ENCODE peak calls at places on chromosomes 12 and 14, in six cellular contexts. F, Q, W, K, X and V are unnamed samples.

GRCh38 chr14:58969951-58970751 is 218.3 kb upstream of the DAAM1 start:
- DNase-seq in F (no peak), K (peak; percentile 43), X (peak; percentile 34), Q (no peak), W (no peak), V (no peak)

GRCh38 chr12:121581681-121582439 is 1.0 kb upstream of the KDM2B start:
- DNase-seq in F (no peak), X (no peak), Q (peak; percentile 65), W (no peak), K (no peak), V (peak; percentile 21)

GRCh38 chr12:14577344-14577743 is 9.7 kb upstream of the PLBD1 start:
- DNase-seq in F (no peak), Q (no peak), W (no peak), X (no peak), K (peak; percentile 25), V (no peak)

GRCh38 chr14:29475641-29476040 is 452.0 kb downstream of the PRKD1 start:
- DNase-seq in K (no peak), Q (no peak), F (no peak), W (no peak), X (no peak), V (no peak)

GRCh38 chr12:92034858-92035401 is 110.7 kb downstream of the BTG1 start:
- DNase-seq in F (peak; percentile 6), W (peak; percentile 44), K (peak; percentile 99), Q (no peak), X (no peak), V (peak; percentile 87)

GRCh38 chr12:46222642-46223041 is 46.2 kb downstream of the SLC38A1 start:
- DNase-seq in Q (no peak), K (no peak), W (no peak), X (no peak), F (no peak), V (no peak)

GRCh38 chr14:69863083-69863482 is 16.1 kb upstream of the SMOC1 start:
- DNase-seq in W (peak; percentile 52), X (no peak), F (no peak), K (no peak), Q (no peak), V (no peak)

GRCh38 chr14:85856430-85856829 is 326.5 kb downstream of the FLRT2 start:
- DNase-seq in F (no peak), Q (no peak), W (no peak), X (no peak), K (no peak), V (no peak)

GRCh38 chr12:48925218-48925871 is at the start of gene FKBP11:
- DNase-seq in X (peak; percentile 46), K (peak; percentile 30), W (no peak), Q (no peak), F (no peak), V (peak; percentile 62)

GRCh38 chr14:106417224-106418049 is 891.1 kb downstream of the TMEM121 start:
- DNase-seq in F (peak; percentile 3), Q (peak; percentile 60), W (peak; percentile 41), X (peak; percentile 5), K (peak; percentile 72), V (no peak)

GRCh38 chr12:138898-139534 is 72.4 kb downstream of the IQSEC3 start:
- DNase-seq in K (no peak), W (no peak), X (no peak), Q (no peak), F (no peak), V (no peak)

GRCh38 chr14:35695647-35696046 is 113.4 kb downstream of the RALGAPA1 start:
- DNase-seq in W (no peak), X (no peak), Q (no peak), K (no peak), F (no peak), V (peak; percentile 40)

GRCh38 chr14:89144642-89145041 is 272.4 kb downstream of the FOXN3 start:
- DNase-seq in W (peak; percentile 9), K (no peak), F (no peak), X (no peak), Q (no peak), V (no peak)

GRCh38 chr14:101182476-101182875 is 279.0 kb upstream of the RTL1 start:
- DNase-seq in W (no peak), K (no peak), Q (no peak), F (no peak), X (no peak), V (no peak)

GRCh38 chr12:121189061-121189886 is 20.7 kb upstream of the P2RX4 start:
- DNase-seq in W (no peak), K (no peak), F (no peak), X (no peak), Q (peak; percentile 57), V (peak; percentile 51)

GRCh38 chr12:124626841-124627502 is 59.6 kb upstream of the NCOR2 start:
- DNase-seq in K (no peak), F (no peak), X (no peak), Q (no peak), W (no peak), V (peak; percentile 79)

GRCh38 chr12:106892075-106892474 is 63.6 kb upstream of the TMEM263 start:
- DNase-seq in Q (no peak), F (no peak), X (no peak), K (no peak), W (no peak), V (no peak)

GRCh38 chr12:57637364-57637763 is 4.4 kb upstream of the B4GALNT1 start:
- DNase-seq in Q (no peak), W (no peak), F (no peak), K (no peak), X (no peak), V (no peak)

GRCh38 chr12:130993759-130994670 is 40.3 kb downstream of the ADGRD1 start:
- DNase-seq in F (no peak), Q (peak; percentile 32), W (no peak), K (no peak), X (no peak), V (no peak)

GRCh38 chr12:46915082-46915481 is 89.3 kb upstream of the SLC38A4 start:
- DNase-seq in W (no peak), Q (no peak), K (no peak), X (no peak), F (no peak), V (no peak)

GRCh38 chr14:66746316-66747006 is 238.5 kb downstream of the GPHN start:
- DNase-seq in F (peak; percentile 57), W (peak; percentile 12), Q (no peak), K (no peak), X (no peak), V (peak; percentile 70)

GRCh38 chr12:107385518-107385917 is 292.2 kb upstream of the CRY1 start:
- DNase-seq in W (no peak), Q (no peak), X (no peak), F (no peak), K (no peak), V (no peak)

GRCh38 chr14:68934034-68934433 is 45.1 kb downstream of the ACTN1 start:
- DNase-seq in X (no peak), F (no peak), W (no peak), Q (no peak), K (no peak), V (no peak)

GRCh38 chr14:99929601-99930000 is 135.6 kb upstream of the EVL start:
- DNase-seq in F (no peak), W (no peak), X (no peak), K (no peak), Q (no peak), V (no peak)

GRCh38 chr14:60651936-60652673 is 2.8 kb upstream of the SIX1 start:
- DNase-seq in X (no peak), W (no peak), K (no peak), Q (no peak), F (no peak), V (no peak)
- TF ChIP-seq EZH2 in X (peak; percentile 88), W (no peak), K (no peak), Q (no peak), F (no peak), V (peak; percentile 98)

GRCh38 chr12:65634626-65635331 is 189.5 kb upstream of the HMGA2 start:
- DNase-seq in K (no peak), F (no peak), X (no peak), W (peak; percentile 23), Q (no peak), V (peak; percentile 85)
- H2AFZ ChIP-seq in K (no peak overlapping the region), F (no peak overlapping the region), X (no peak overlapping the region), W (no peak overlapping the region), Q (no peak overlapping the region), V (no peak overlapping the region)

GRCh38 chr12:80860206-80860605 is 77.5 kb downstream of the LIN7A start:
- DNase-seq in Q (no peak), W (no peak), K (no peak), X (no peak), F (no peak), V (no peak)
- TF ChIP-seq MAX in Q (no peak), W (no peak), K (no peak), X (no peak), F (no peak), V (no peak)

GRCh38 chr12:132329739-132330548 is 555 bp upstream of the GALNT9 start:
- DNase-seq in W (no peak), K (no peak), X (no peak), F (no peak), Q (no peak), V (no peak)
- TF ChIP-seq EZH2 in W (no peak), K (no peak), X (no peak), F (no peak), Q (no peak), V (no peak)

GRCh38 chr14:56219666-56220413 is 101.6 kb downstream of the PELI2 start:
- DNase-seq in X (no peak), K (no peak), W (no peak), F (no peak), Q (peak; percentile 42), V (peak; percentile 30)
- H2AFZ ChIP-seq in X (no peak overlapping the region), K (no peak overlapping the region), W (no peak overlapping the region), F (no peak overlapping the region), Q (peak overlapping the region; percentile 70), V (no peak overlapping the region)